ENCODE peak calls at places on chromosomes 12 and 14, in ten cellular contexts. I is AG09319, J is GM20000, F is epithelial cell of esophagus, O is left ventricle myocardium inferior, P is stomach, S is RWPE1, R is ascending aorta, Y is astrocyte of the cerebellum, X is brain microvascular endothelial cell. A is an unnamed sample.

GRCh38 chr12:59383426-59383822 is 212.4 kb upstream of the SLC16A7 start:
- DNase-seq in I (peak; percentile 75), J (no peak), F (peak; percentile 87), O (no peak), P (no peak), S (no peak), R (no peak), Y (no peak), X (no peak), A (no peak)

GRCh38 chr12:130199536-130200390 is 37.5 kb downstream of the FZD10 start:
- DNase-seq in I (no peak), J (no peak), F (no peak), O (no peak), P (peak; percentile 11), S (no peak), R (no peak), Y (no peak), X (no peak), A (no peak)

GRCh38 chr12:19759229-19759628 is 319.9 kb downstream of the AEBP2 start:
- DNase-seq in I (peak; percentile 11), J (no peak), F (peak; percentile 62), O (no peak), P (no peak), S (peak; percentile 10), R (no peak), Y (peak; percentile 80), X (peak; percentile 54), A (no peak)

GRCh38 chr14:102085503-102085902 is 1.3 kb downstream of the HSP90AA1 start:
- DNase-seq in I (no peak), J (no peak), F (no peak), O (no peak), P (no peak), S (no peak), R (no peak), Y (no peak), X (no peak), A (no peak)

GRCh38 chr12:122858171-122858570 is 22.9 kb downstream of the HIP1R start:
- DNase-seq in I (no peak), J (no peak), F (no peak), O (no peak), P (no peak), S (no peak), R (no peak), Y (no peak), X (no peak), A (no peak)

GRCh38 chr12:94987806-94988205 is 15.7 kb downstream of the NDUFA12 start:
- DNase-seq in I (no peak), J (no peak), F (no peak), O (no peak), P (no peak), S (no peak), R (no peak), Y (no peak), X (no peak), A (no peak)

GRCh38 chr12:42706331-42706730 is 116.8 kb upstream of the PRICKLE1 start:
- DNase-seq in I (no peak), J (no peak), F (no peak), O (no peak), P (no peak), S (no peak), R (no peak), Y (peak; percentile 57), X (no peak), A (no peak)

GRCh38 chr14:106586098-106586704 is 1059.8 kb downstream of the TMEM121 start:
- DNase-seq in I (no peak), J (peak; percentile 69), F (no peak), O (no peak), P (peak; percentile 42), S (peak; percentile 8), R (no peak), Y (no peak), X (no peak), A (no peak)

GRCh38 chr12:64525461-64526160 is 73.7 kb downstream of the TBK1 start:
- DNase-seq in I (no peak), J (no peak), F (no peak), O (no peak), P (no peak), S (no peak), R (no peak), Y (no peak), X (no peak), A (no peak)

GRCh38 chr14:35362911-35363374 is 41.6 kb downstream of the NFKBIA start:
- DNase-seq in I (no peak), J (no peak), F (no peak), O (no peak), P (no peak), S (no peak), R (no peak), Y (no peak), X (peak; percentile 58), A (no peak)

GRCh38 chr12:49283541-49284429 is 11.2 kb upstream of the PRPH start:
- DNase-seq in I (no peak), J (no peak), F (no peak), O (no peak), P (no peak), S (no peak), R (no peak), Y (no peak), X (no peak), A (no peak)
- TF ChIP-seq CTCF in I (no peak), J (no peak), F (no peak), O (no peak), P (no peak), S (no peak), R (no peak), Y (no peak), X (peak; percentile 29), A (no peak)

DNA sequence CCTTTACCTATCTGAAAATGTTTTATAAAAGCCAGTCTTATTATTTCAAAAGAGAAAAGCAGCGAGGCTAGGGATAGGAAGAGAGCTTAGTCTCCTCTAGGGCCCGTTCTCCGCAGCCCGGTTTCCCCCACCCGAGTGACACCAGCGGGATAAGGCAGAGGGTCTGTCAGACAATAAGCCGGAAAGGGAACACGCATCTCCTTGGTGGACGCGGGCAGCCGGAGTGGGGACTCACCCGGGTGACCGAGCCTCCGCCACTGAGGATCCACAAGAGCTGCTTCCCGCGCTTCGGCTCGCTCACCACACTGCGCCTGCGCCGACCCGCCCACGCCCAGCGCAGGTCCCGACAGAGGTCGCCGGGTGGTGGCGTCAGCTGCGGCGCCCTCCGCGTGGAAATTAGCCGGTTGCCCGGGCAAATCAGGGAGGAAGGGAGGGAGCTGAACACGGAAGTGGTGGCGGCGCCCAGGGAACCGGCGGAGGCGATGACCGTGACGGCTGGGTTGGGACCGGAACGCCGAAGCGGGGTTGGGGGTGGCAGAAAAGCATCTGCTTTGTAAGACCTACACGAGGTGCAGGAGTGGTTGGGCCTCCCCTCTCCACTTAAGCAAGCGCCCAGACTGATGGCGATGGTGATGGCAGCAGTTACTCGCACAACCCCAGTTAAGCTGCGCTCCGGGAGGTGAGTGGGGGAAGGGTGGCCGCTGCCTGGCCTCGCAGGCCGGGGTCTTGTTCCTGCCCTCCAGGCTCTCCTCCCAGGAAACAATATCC is at the start of the genes SOCS4 and WDHD1:
- DNase-seq in I (peak; percentile 67), J (peak; percentile 93), F (peak; percentile 95), O (peak; percentile 95), P (peak; percentile 96), S (peak; percentile 93), R (peak; percentile 82), Y (peak; percentile 59), X (peak; percentile 88), A (peak; percentile 84)
- TF ChIP-seq CTCF in I (no peak), J (no peak), F (no peak), O (peak; percentile 33), P (no peak), S (no peak), R (peak; percentile 14), Y (no peak), X (no peak), A (no peak)

DNA sequence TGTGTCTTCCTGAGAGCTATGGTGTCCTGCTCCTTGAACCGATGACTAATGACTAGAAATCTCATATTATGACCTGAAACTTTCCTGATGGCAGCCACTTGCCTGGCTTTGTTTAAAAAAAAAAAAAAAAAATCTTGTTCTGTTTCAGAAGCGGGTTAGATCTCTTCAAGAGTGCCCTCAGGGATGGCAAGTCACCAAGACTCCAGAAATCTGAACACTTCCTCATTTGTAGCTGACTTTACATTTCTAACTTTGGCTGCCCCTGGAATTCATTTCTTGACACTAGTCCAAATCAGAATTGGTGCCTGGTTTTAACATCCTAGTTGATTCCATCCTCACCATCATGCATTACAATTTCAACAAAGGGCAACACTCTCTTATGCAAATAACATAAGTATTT is 295.5 kb downstream of the RMST start:
- DNase-seq in I (no peak), J (no peak), F (no peak), O (no peak), P (no peak), S (no peak), R (no peak), Y (no peak), X (no peak), A (no peak)
- TF ChIP-seq CTCF in I (no peak), J (no peak), F (no peak), O (no peak), P (no peak), S (no peak), R (no peak), Y (no peak), X (no peak), A (no peak)

GRCh38 chr12:124856842-124857178 is 6.9 kb downstream of the SCARB1 start:
- DNase-seq in I (no peak), J (no peak), F (no peak), O (no peak), P (no peak), S (no peak), R (no peak), Y (no peak), X (no peak), A (no peak)

GRCh38 chr12:124855275-124855957 is 8.2 kb downstream of the SCARB1 start:
- DNase-seq in I (no peak), J (no peak), F (no peak), O (no peak), P (no peak), S (no peak), R (no peak), Y (no peak), X (no peak), A (no peak)

GRCh38 chr12:124857921-124858461 is 5.7 kb downstream of the SCARB1 start:
- DNase-seq in I (no peak), J (no peak), F (no peak), O (no peak), P (no peak), S (no peak), R (no peak), Y (no peak), X (no peak), A (no peak)

GRCh38 chr12:124854637-124855184 is 9.0 kb downstream of the SCARB1 start:
- DNase-seq in I (no peak), J (no peak), F (no peak), O (no peak), P (no peak), S (no peak), R (no peak), Y (no peak), X (no peak), A (no peak)

DNA sequence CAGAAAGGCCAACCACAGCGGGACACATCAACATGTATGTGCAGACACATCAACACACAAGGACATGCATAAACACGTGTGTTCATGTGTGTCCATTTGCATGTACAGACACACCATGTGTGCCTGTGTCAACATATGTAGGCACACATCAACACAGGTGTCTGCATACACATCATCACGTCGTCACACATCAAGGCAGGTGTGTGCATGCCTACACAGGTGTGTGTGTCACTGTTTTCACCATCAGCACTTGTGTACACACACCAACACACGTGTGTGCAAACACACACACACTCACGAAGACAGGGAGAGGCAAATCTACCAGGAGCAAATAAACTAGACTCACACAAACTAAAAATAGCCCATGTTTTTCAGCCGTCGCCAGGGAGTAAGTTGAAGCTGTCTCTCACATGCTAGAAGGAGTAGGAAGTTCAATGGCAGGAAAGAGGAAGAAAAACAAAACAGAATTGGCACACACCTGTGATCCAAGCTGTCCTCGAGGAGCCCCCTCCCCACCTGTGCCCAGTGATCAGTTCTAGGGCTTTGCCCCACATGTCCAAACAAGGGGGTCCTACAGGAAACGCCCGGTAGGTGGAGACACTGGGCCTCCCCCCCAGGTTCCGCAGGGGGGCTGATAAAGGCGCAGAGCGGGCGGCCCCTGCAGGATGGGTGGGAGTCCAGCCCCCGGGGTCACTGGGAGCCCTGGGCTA is 7.4 kb downstream of the SCARB1 start:
- DNase-seq in I (no peak), J (no peak), F (no peak), O (no peak), P (no peak), S (no peak), R (no peak), Y (no peak), X (no peak), A (no peak)
- TF ChIP-seq CTCF in I (no peak), J (no peak), F (no peak), O (peak; percentile 67), P (no peak), S (no peak), R (peak; percentile 11), Y (no peak), X (peak; percentile 45), A (no peak)